ENCODE peak calls at places on chromosomes 3 and 15, in nine cellular contexts. M, R, L, S, Y, O, A, K and F are unnamed samples.

GRCh38 chr3:133377396-133377795 is 22.5 kb upstream of the BFSP2 start:
- DNase-seq in S (peak; percentile 11), Y (no peak), L (no peak), M (peak; percentile 42), K (peak; percentile 76), A (peak; percentile 18), O (peak; percentile 42), R (no peak), F (peak; percentile 42)

GRCh38 chr15:59191855-59192237 is 14.8 kb upstream of the LDHAL6B start:
- DNase-seq in L (no peak), S (no peak), A (peak; percentile 97), O (peak; percentile 98), K (peak; percentile 95), R (no peak), M (peak; percentile 98), Y (no peak), F (peak; percentile 95)

GRCh38 chr3:1527780-1528179 is 435.0 kb downstream of the CNTN6 start:
- DNase-seq in M (no peak), R (no peak), L (no peak), Y (no peak), O (no peak), A (no peak), S (no peak), K (no peak), F (no peak)

GRCh38 chr3:37189109-37189508 is 14.7 kb upstream of the LRRFIP2 start:
- DNase-seq in R (no peak), Y (no peak), M (no peak), A (no peak), O (no peak), S (no peak), L (no peak), K (no peak), F (no peak)

GRCh38 chr15:33007295-33007855 is 187.1 kb downstream of the FMN1 start:
- DNase-seq in S (no peak), R (no peak), L (no peak), Y (no peak), O (peak; percentile 62), K (peak; percentile 70), M (peak; percentile 17), A (no peak), F (no peak)

GRCh38 chr3:152853196-152853595 is 18.3 kb downstream of the P2RY1 start:
- DNase-seq in L (no peak), R (no peak), K (peak; percentile 76), A (no peak), O (peak; percentile 29), S (no peak), Y (no peak), M (peak; percentile 5), F (peak; percentile 56)

GRCh38 chr15:72285927-72286516 is 13.7 kb upstream of the PARP6 start:
- DNase-seq in R (no peak), Y (peak; percentile 60), A (no peak), L (no peak), K (peak; percentile 48), O (peak; percentile 12), S (peak; percentile 21), M (no peak), F (no peak)

GRCh38 chr3:43523454-43524053 is 98.3 kb downstream of the ANO10 start:
- DNase-seq in Y (no peak), S (no peak), A (no peak), K (peak; percentile 52), R (no peak), O (peak; percentile 17), L (no peak), M (peak; percentile 60), F (peak; percentile 25)

GRCh38 chr3:126476166-126476975 is 680 bp upstream of the ZXDC start:
- DNase-seq in L (peak; percentile 67), A (no peak), Y (no peak), O (peak; percentile 34), K (peak; percentile 44), S (no peak), M (peak; percentile 42), R (no peak), F (no peak)

DNA sequence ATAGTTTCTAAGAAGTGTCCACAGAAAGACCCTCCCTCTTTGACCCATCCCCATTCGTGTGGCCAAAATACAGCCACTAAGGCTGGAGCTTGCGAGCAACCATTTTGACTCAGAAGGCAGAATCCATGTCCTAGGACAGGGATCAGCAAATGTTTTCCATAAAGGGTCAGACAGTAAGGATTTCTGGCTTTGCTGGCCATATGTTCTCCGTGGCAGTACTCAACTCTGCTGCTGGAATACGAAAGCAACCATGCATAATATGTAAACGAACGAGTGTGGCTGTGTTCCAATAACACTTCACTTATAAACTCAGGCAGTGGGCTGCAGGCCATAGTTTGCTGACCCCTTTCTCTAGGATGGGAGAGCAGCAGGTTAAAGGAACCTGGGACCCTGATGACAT is 77.6 kb upstream of the WNT5A start:
- DNase-seq in L (no peak), O (no peak), A (no peak), S (no peak), R (no peak), Y (no peak), K (no peak), M (no peak), F (no peak)
- H3K4me3 ChIP-seq in L (no peak overlapping the region), O (no peak overlapping the region), A (no peak overlapping the region), S (no peak overlapping the region), R (no peak overlapping the region), Y (no peak overlapping the region), K (no peak overlapping the region), M (no peak overlapping the region), F (no peak overlapping the region)

GRCh38 chr3:62636235-62636826 is 238.9 kb downstream of the CADPS start:
- DNase-seq in A (no peak), L (no peak), K (no peak), O (no peak), Y (no peak), M (no peak), S (peak; percentile 12), R (no peak), F (peak; percentile 46)

GRCh38 chr3:62638316-62638715 is 236.9 kb downstream of the CADPS start:
- DNase-seq in A (no peak), R (no peak), S (no peak), L (no peak), M (no peak), Y (no peak), K (no peak), O (no peak), F (no peak)

GRCh38 chr3:62630664-62631063 is 244.6 kb downstream of the CADPS start:
- DNase-seq in L (no peak), Y (no peak), M (no peak), R (no peak), O (no peak), S (no peak), K (no peak), A (no peak), F (no peak)

GRCh38 chr3:62631471-62631870 is 243.7 kb downstream of the CADPS start:
- DNase-seq in M (no peak), K (no peak), R (no peak), A (no peak), O (no peak), Y (no peak), L (no peak), S (no peak), F (no peak)

DNA sequence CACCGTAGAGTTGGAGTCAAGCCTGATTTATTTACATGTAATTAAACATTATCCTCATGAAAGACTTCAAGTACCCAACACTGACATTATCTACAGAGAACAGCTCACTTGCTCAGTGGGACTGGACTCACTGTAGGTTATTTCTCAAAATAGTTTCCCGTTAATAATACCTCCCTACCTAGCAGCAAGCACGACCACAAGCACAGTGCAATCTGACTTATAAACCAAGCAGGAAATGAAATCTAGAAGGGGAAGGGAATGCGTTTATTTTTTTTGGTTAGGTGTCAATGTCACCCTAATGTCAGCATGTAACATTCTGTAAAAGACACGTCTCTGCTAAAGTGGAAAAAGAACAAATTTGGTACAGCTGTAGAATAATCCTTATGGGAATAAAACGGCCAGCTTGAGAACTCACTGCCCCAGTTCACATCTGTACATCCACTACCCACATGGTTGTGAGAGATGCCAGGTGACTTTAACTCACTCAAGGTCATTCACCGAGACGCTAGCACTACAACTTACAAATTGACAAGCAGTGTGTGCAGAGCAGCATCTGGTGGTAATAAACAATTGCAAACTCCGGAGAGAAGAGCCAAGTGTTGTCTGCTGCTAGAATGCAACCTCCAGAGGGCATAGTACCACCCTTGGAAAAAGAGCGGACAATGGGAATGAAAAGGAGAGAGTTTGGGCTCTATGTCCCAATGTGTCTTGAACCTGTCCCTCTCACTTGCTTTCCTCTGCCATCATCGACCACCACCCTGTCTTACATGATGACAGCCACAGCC is 242.5 kb downstream of the CADPS start:
- DNase-seq in L (no peak), A (no peak), S (no peak), O (no peak), K (no peak), R (no peak), M (no peak), Y (no peak), F (peak; percentile 57)
- TF ChIP-seq CTCF in L (no peak), A (peak; percentile 39), S (no peak), O (peak; percentile 24), K (no peak), R (no peak), M (peak; percentile 21), Y (no peak), F (peak; percentile 25)

DNA sequence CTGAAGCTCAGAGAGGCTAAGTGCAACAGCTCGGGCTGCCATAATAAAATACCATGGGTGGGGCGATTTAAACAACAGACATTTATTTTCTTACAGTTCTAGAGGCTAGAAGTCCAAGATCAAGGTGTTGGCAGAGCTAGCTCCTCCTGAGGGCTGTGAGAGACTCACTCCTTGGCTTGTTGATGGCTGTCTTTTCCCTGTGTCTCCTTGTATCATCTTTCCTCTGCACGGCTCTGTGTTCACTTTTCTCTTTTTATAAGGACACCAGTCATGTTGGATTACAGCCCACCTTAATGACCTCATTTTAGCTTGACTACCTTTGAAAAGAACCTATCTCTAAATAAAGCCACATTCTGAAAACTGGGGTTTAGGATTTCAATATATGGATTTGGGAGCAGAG is 129.7 kb downstream of the RPL22L1 start:
- DNase-seq in K (no peak), Y (no peak), S (no peak), L (no peak), M (no peak), R (no peak), A (no peak), O (no peak), F (no peak)
- H3K4me3 ChIP-seq in K (no peak overlapping the region), Y (no peak overlapping the region), S (no peak overlapping the region), L (no peak overlapping the region), M (no peak overlapping the region), R (no peak overlapping the region), A (no peak overlapping the region), O (no peak overlapping the region), F (peak overlapping the region; percentile 28)

DNA sequence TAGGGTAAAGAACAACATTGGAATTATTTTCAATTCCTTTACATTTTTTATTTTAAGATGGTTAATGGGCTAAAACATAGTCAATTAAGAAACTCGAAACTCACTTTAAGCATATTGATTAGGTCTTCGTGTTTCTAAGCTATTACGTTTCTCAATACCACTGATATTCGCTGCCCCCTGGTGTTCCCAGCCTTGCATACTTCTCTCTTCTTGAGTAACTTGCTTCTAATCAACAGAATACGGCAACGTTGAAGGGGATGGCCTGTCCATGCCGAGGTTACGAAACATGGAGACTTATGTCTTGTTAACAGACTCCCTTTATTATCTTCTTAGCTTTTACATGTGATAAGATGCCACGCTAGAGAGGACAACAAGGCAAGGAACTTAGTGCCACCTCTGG is 43.6 kb downstream of the ROBO1 start:
- DNase-seq in S (peak; percentile 61), Y (no peak), O (no peak), M (no peak), K (peak; percentile 4), A (no peak), L (no peak), R (no peak), F (no peak)
- TF ChIP-seq CTCF in S (peak; percentile 69), Y (no peak), O (no peak), M (peak; percentile 10), K (no peak), A (no peak), L (no peak), R (no peak), F (no peak)

GRCh38 chr15:64894395-64895056 is 17.2 kb upstream of the ANKDD1A start:
- DNase-seq in L (no peak), R (no peak), A (no peak), O (no peak), K (no peak), Y (peak; percentile 83), S (peak; percentile 39), M (no peak), F (no peak)
- H3K4me3 ChIP-seq in L (no peak overlapping the region), R (peak overlapping the region; percentile 19), A (no peak overlapping the region), O (no peak overlapping the region), K (no peak overlapping the region), Y (peak overlapping the region; percentile 64), S (no peak overlapping the region), M (no peak overlapping the region), F (no peak overlapping the region)